ENCODE peak calls at places on chromosome 19, in nine cellular contexts. H, M, J, S, N, K, C, T and V are unnamed samples.

GRCh38 chr19:11657307-11657706 is 60.0 kb downstream of the ZNF627 start:
- DNase-seq in M (no peak), S (no peak), J (no peak), C (peak), T (no peak), H (no peak), K (no peak), N (no peak), V (no peak)

GRCh38 chr19:55452381-55453325 is 8.8 kb downstream of the ISOC2 start:
- DNase-seq in N (peak), M (peak), J (peak), C (peak), S (peak), T (peak), H (peak), K (peak), V (no peak)

GRCh38 chr19:703651-704446 is 4.9 kb upstream of the PALM start:
- DNase-seq in J (peak), S (no peak), H (peak), C (peak), N (peak), K (peak), M (peak), T (no peak), V (peak)

GRCh38 chr19:19040417-19040816 is 7.0 kb downstream of the ARMC6 start:
- DNase-seq in J (peak), C (peak), M (no peak), T (peak), K (no peak), S (no peak), H (peak), N (peak), V (no peak)

GRCh38 chr19:7789447-7789846 is 26.4 kb downstream of the CLEC4M start:
- DNase-seq in T (no peak), S (no peak), J (no peak), K (no peak), N (no peak), C (no peak), H (no peak), M (no peak), V (no peak)

GRCh38 chr19:33561261-33561660 is 39.7 kb upstream of the PEPD start:
- DNase-seq in C (no peak), S (no peak), K (no peak), H (no peak), J (no peak), N (no peak), M (no peak), T (no peak), V (no peak)

GRCh38 chr19:18484992-18485391 is 36.9 kb downstream of the ELL start:
- DNase-seq in C (no peak), J (no peak), N (no peak), T (no peak), K (no peak), S (no peak), H (no peak), M (no peak), V (no peak)

GRCh38 chr19:33685541-33685940 is 63.8 kb downstream of the CHST8 start:
- DNase-seq in M (no peak), T (no peak), S (peak), N (no peak), K (no peak), J (no peak), H (no peak), C (no peak), V (no peak)

GRCh38 chr19:21474671-21475181 is 30.7 kb upstream of the ZNF429 start:
- DNase-seq in J (peak), C (peak), T (peak), N (peak), M (peak), S (peak), K (peak), H (peak), V (peak)

GRCh38 chr19:18107235-18108083 is 9.9 kb downstream of the MAST3 start:
- DNase-seq in K (no peak), H (no peak), T (no peak), S (no peak), M (no peak), C (no peak), J (no peak), N (no peak), V (no peak)

GRCh38 chr19:10797541-10798256 is 38.3 kb downstream of the TMED1 start:
- DNase-seq in M (no peak), T (no peak), N (no peak), H (no peak), J (peak), C (no peak), K (no peak), S (peak), V (peak)

GRCh38 chr19:16571283-16571682 is 932 bp downstream of the SLC35E1 start:
- DNase-seq in C (peak), J (peak), N (peak), M (peak), T (no peak), H (no peak), S (no peak), K (no peak), V (no peak)

GRCh38 chr19:6042776-6043726 is 65.1 kb upstream of the RANBP3 start:
- DNase-seq in J (no peak), N (no peak), C (no peak), S (no peak), T (no peak), H (no peak), M (no peak), K (no peak), V (no peak)

GRCh38 chr19:44111910-44112463 is 1.2 kb upstream of the ZNF225 start:
- DNase-seq in T (peak), K (peak), S (no peak), M (peak), H (no peak), C (peak), J (peak), N (peak), V (no peak)

GRCh38 chr19:10193666-10194499 is 870 bp downstream of the DNMT1 start:
- DNase-seq in H (no peak), K (peak), C (peak), M (peak), T (peak), J (peak), N (peak), S (no peak), V (peak)

GRCh38 chr19:51599084-51599483 is 28.0 kb downstream of the ZNF175 start:
- DNase-seq in S (no peak), C (no peak), J (no peak), T (no peak), H (no peak), M (no peak), N (no peak), K (no peak), V (no peak)

GRCh38 chr19:47711652-47712239 is 1.5 kb upstream of the EHD2 start:
- DNase-seq in S (no peak), C (no peak), N (no peak), J (no peak), H (no peak), M (no peak), K (no peak), T (no peak), V (no peak)

GRCh38 chr19:39128511-39129079 is 3.0 kb downstream of the PAK4 start:
- DNase-seq in N (no peak), C (no peak), K (no peak), M (no peak), T (no peak), S (no peak), J (no peak), H (no peak), V (no peak)
- TF ChIP-seq CTCF in N (no peak), C (peak), K (no peak), M (no peak), T (peak), S (no peak), J (no peak), H (no peak), V (no peak)

GRCh38 chr19:49930483-49931011 is 1.2 kb upstream of the NUP62 start:
- DNase-seq in K (peak), J (peak), C (peak), M (no peak), H (no peak), N (no peak), S (no peak), T (no peak), V (no peak)

GRCh38 chr19:49931293-49932040 is 2.2 kb upstream of the NUP62 start:
- DNase-seq in M (no peak), N (no peak), J (no peak), H (no peak), C (no peak), S (no peak), T (no peak), K (no peak), V (no peak)

GRCh38 chr19:49927526-49928264 is 1.3 kb upstream of the ATF5 start:
- DNase-seq in K (no peak), C (no peak), N (no peak), T (no peak), M (no peak), J (no peak), H (no peak), S (no peak), V (no peak)

GRCh38 chr19:49929611-49930482 is 543 bp upstream of the NUP62 start:
- DNase-seq in K (peak), H (peak), N (peak), M (peak), T (peak), C (peak), S (peak), J (peak), V (peak)

DNA sequence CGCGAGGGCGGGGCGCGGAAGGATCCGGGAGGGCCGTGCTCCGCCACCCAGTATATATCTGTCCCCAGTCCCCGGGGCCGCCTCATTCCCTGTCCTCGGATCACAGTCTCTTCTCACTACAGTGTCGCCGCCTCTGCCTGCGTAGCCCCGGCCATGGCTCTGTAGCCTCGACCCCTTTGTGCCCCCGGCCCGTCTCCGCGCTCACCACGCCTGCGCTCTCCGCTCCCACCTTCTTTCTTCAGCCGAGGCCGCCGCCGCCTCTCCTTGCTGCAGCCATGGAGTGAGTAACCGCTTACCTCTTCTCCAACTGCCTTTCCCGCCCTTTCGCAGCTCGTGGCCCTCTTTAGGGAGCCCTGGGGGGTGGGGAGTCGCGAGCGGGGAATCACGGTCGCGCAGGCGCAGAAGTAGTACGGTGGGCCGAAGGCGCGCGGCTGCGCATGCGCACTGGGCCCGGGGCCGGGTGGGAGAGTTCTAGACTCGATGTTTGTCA is at the start of the genes ATF5 and NUP62:
- DNase-seq in M (peak), K (peak), T (peak), S (peak), J (peak), N (peak), H (peak), C (peak), V (peak)
- TF ChIP-seq CTCF in M (no peak), K (no peak), T (no peak), S (peak), J (no peak), N (no peak), H (peak), C (no peak), V (no peak)

DNA sequence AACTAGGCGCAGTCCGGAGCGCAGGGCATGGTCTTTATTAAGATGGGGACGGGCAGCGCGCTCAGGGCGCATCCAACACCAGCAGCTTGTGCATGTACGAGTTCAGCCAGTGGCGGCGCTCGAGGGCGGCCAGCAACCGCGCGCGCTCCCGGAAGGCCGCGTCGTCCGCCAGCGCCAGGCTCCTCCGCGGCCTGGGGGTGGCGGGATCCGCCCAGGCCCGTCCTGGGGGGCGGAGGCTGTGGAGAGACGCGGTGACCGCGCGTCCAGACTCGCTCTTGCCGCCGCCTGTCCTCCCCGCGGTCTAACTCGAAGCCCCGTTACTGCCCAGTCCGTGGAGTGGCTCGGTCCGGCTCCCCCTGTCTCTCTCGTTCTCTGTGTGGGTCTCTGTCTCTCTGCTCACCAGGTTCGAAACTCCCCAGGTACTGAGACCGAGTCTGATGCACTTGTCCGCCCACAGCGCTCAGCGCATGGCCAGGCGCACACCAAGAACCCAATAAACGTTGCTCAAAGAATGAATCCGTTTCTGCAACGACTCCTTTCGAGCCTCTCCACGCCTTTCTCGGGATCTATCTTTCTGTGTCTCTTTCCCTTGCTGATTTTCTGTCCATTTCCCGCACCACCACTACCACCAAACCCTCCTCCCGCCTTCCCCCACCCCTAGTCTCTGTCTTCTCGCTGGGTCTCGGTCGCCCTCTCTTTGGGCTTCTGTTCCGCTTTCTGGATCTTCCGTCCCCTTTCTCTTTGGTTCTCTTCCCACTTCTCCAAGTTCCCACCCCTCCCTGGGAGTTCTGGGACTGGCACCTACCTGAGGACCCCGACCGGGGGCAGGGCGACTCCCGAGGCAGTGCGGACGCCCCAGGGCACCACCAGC is 599 bp downstream of the PTH2 start:
- DNase-seq in J (peak), K (peak), T (no peak), S (no peak), H (no peak), N (no peak), M (peak), C (peak), V (peak)
- TF ChIP-seq CTCF in J (peak), K (peak), T (no peak), S (peak), H (no peak), N (no peak), M (peak), C (peak), V (peak)

DNA sequence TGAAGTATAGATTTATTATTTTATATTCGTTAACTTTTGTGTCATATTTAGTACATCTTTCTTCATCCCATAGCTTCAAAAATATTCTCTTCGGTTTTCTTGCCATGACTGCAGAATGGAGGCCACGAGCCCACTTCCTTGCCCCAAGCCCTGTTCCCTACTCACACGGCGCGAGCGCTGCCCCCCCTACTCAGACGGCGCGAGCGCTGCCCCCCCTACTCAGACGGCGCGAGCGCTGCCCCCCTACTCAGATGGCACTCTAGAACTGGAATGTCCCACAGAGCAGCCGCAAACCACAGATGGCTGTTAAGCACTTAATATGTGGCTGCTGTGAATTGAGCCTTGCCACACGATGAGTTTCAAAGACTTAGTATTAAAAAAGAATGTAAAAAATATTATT is 102.2 kb upstream of the PEG3 start:
- DNase-seq in N (no peak), C (peak), M (peak), J (no peak), T (no peak), S (no peak), H (peak), K (peak), V (no peak)
- TF ChIP-seq CTCF in N (no peak), C (no peak), M (no peak), J (no peak), T (no peak), S (no peak), H (no peak), K (no peak), V (no peak)

GRCh38 chr19:45446295-45446694 is 21.5 kb upstream of the FOSB start:
- DNase-seq in K (no peak), C (peak), J (peak), T (no peak), H (no peak), N (peak), M (peak), S (no peak), V (peak)
- TF ChIP-seq CTCF in K (peak), C (peak), J (peak), T (peak), H (peak), N (peak), M (peak), S (peak), V (peak)